ENCODE peak calls at places on chromosomes 6 and 20, in eight cellular contexts. E is spleen, P is tibial nerve, M is esophagus squamous epithelium, N is IMR-90, D is uterus, F is transverse colon, X is stomach. I is an unnamed sample.

GRCh38 chr6:57242505-57242904 is 20.4 kb upstream of the RAB23 start:
- DNase-seq in E (no peak), P (no peak), M (no peak), N (peak; percentile 99), D (no peak), F (no peak), X (no peak), I (no peak)

GRCh38 chr6:122869437-122870024 is 80.5 kb downstream of the SMPDL3A start:
- DNase-seq in E (no peak), P (no peak), M (no peak), N (peak; percentile 47), D (peak; percentile 24), F (peak; percentile 25), X (peak; percentile 39), I (no peak)

GRCh38 chr6:159654483-159655098 is 38.5 kb downstream of the SOD2 start:
- DNase-seq in E (no peak), P (no peak), M (no peak), N (peak; percentile 67), D (no peak), F (no peak), X (no peak), I (peak; percentile 10)

GRCh38 chr20:5353624-5354496 is 37.1 kb upstream of the PROKR2 start:
- DNase-seq in E (no peak), P (no peak), M (no peak), N (peak; percentile 44), D (no peak), F (no peak), X (no peak), I (peak; percentile 15)

GRCh38 chr6:150466196-150466595 is 97.4 kb downstream of the IYD start:
- DNase-seq in E (no peak), P (no peak), M (no peak), N (no peak), D (no peak), F (no peak), X (no peak), I (no peak)

GRCh38 chr6:54892831-54893230 is 46.3 kb downstream of the FAM83B start:
- DNase-seq in E (no peak), P (no peak), M (no peak), N (peak; percentile 96), D (no peak), F (no peak), X (no peak), I (peak; percentile 26)

GRCh38 chr6:31525553-31525931 is 3.2 kb upstream of the MCCD1 start:
- DNase-seq in E (no peak), P (no peak), M (no peak), N (no peak), D (no peak), F (no peak), X (no peak), I (no peak)

GRCh38 chr20:49593441-49594142 is 25.7 kb upstream of the PTGIS start:
- DNase-seq in E (no peak), P (no peak), M (no peak), N (no peak), D (no peak), F (no peak), X (no peak), I (no peak)

GRCh38 chr6:89596056-89596455 is 42.5 kb downstream of the LYRM2 start:
- DNase-seq in E (no peak), P (no peak), M (no peak), N (no peak), D (no peak), F (no peak), X (no peak), I (no peak)

GRCh38 chr20:14604143-14604542 is 266.7 kb upstream of the FLRT3 start:
- DNase-seq in E (no peak), P (no peak), M (no peak), N (no peak), D (no peak), F (no peak), X (no peak), I (no peak)

GRCh38 chr6:470901-471448 is 79.4 kb downstream of the IRF4 start:
- DNase-seq in E (no peak), P (no peak), M (no peak), N (no peak), D (no peak), F (no peak), X (no peak), I (no peak)

GRCh38 chr6:7324520-7324919 is 11.5 kb upstream of the SSR1 start:
- DNase-seq in E (no peak), P (no peak), M (no peak), N (no peak), D (no peak), F (peak; percentile 21), X (no peak), I (no peak)

GRCh38 chr6:26065952-26066380 is 21.3 kb upstream of the HFE start:
- DNase-seq in E (no peak), P (no peak), M (no peak), N (peak; percentile 82), D (peak; percentile 69), F (peak; percentile 81), X (peak; percentile 78), I (no peak)

GRCh38 chr6:116210316-116210715 is 43.6 kb downstream of the TSPYL4 start:
- DNase-seq in E (no peak), P (no peak), M (no peak), N (no peak), D (no peak), F (no peak), X (no peak), I (no peak)

GRCh38 chr6:148738939-148739821 is 7.7 kb upstream of the UST start:
- DNase-seq in E (no peak), P (no peak), M (no peak), N (no peak), D (no peak), F (no peak), X (no peak), I (no peak)

GRCh38 chr6:16241321-16241689 is 2.9 kb downstream of the GMPR start:
- DNase-seq in E (no peak), P (no peak), M (no peak), N (no peak), D (no peak), F (no peak), X (no peak), I (no peak)

GRCh38 chr6:16238658-16239089 is 287 bp downstream of the GMPR start:
- DNase-seq in E (no peak), P (no peak), M (no peak), N (no peak), D (no peak), F (no peak), X (no peak), I (no peak)

GRCh38 chr6:16239090-16239797 is 857 bp downstream of the GMPR start:
- DNase-seq in E (peak; percentile 85), P (peak; percentile 51), M (no peak), N (peak; percentile 44), D (peak; percentile 64), F (peak; percentile 70), X (peak; percentile 80), I (peak; percentile 88)

GRCh38 chr6:16240618-16241320 is 2.4 kb downstream of the GMPR start:
- DNase-seq in E (no peak), P (no peak), M (no peak), N (no peak), D (no peak), F (no peak), X (no peak), I (no peak)

DNA sequence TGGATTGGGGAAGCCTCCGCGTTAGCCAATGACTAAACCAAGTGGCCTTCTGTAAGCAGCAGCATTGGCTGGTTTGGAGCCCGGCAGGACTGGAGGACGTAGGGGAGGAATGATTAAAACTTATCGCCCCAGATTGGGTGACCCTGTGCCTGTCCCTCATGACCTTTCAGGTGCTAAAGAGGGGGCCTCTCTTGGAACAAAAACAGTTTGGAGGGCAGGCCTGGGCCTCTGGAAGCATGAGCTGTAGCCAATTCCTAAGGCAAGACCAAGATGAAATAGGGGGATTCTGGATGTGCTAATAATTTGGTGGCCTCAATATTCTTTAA is 1.4 kb downstream of the GMPR start:
- DNase-seq in E (no peak), P (no peak), M (no peak), N (peak; percentile 49), D (no peak), F (no peak), X (no peak), I (no peak)
- TF ChIP-seq POLR2A in E (no peak), P (no peak), M (no peak), N (no peak), D (no peak), F (peak; percentile 2), X (no peak), I (no peak)

DNA sequence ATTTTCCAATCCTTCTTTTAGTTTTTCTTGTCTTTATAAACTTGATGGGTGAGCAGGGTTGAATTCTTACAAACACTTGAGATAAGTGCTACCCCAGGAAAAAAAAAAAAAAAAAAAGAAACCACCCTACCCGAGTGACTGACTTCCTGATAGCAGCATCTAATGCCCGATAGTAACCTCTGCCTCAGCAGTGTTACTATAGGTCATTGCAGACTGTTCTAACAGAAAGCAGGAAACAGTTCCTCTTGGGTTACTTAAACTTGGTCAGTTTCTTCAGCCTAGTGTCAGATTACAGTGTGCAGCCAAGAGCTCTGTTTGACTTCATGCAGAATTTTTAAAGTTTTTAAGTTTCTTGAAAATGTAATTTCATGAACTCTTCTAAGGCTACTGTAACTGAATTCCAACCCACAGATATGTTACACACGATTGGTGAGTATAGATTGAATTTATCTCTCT is 2.1 kb downstream of the MYLIP start:
- DNase-seq in E (no peak), P (no peak), M (no peak), N (peak; percentile 83), D (peak; percentile 78), F (peak; percentile 73), X (peak; percentile 49), I (peak; percentile 32)
- TF ChIP-seq POLR2A in E (no peak), P (peak; percentile 31), M (no peak), N (no peak), D (peak; percentile 42), F (peak; percentile 70), X (no peak), I (no peak)

GRCh38 chr6:30211306-30211705 is 1.9 kb downstream of the TRIM26 start:
- DNase-seq in E (no peak), P (no peak), M (no peak), N (no peak), D (no peak), F (no peak), X (no peak), I (no peak)
- TF ChIP-seq POLR2A in E (no peak), P (no peak), M (no peak), N (no peak), D (no peak), F (no peak), X (no peak), I (no peak)

DNA sequence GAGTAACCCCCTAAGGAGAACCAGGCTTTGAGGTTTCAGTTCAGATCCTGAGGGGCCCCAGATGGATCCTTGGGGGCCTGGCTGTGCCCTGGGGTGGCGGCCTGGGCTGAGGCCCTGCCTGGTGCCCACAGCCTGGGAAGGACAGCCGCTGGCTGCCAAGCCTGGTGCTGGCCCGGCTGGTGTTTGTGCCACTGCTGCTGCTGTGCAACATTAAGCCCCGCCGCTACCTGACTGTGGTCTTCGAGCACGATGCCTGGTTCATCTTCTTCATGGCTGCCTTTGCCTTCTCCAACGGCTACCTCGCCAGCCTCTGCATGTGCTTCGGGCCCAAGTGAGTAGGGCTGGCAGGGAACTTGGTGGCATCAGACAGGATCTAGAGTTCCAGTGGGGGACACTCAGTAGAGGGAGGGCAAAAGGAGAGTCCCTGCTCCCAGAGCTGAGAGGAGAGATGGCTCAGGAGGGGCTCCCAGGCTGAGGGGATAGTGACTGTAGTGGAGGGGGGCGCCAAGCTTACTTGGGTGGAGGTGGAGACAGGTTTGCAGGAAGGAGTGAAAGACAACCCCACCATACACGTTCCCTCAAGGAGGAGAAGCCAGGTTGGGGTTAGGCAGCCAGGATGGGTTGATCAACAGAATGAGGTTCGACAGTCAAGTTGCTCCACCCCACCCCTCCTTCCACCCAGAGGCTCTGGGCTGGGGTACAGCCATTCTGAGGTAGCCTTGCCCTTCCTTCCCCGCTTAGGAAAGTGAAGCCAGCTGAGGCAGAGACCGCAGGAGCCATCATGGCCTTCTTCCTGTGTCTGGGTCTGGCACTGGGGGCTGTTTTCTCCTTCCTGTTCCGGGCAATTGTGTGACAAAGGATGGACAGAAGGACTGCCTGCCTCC is 9.5 kb downstream of the SLC29A1 start:
- DNase-seq in E (no peak), P (no peak), M (no peak), N (no peak), D (no peak), F (no peak), X (no peak), I (no peak)
- TF ChIP-seq POLR2A in E (no peak), P (no peak), M (no peak), N (no peak), D (no peak), F (no peak), X (no peak), I (no peak)

I was measured in H54.